ENCODE peak calls at places on chromosome 19, in five cellular contexts. X is ELF-1; O is activated CD4-positive, alpha-beta T cell treated with anti-CD3 and anti-CD28 coated beads, Interleukin-2, amount 50 U/mL, for 1 hour; G is endothelial cell; W is RPMI7951. M is an unnamed sample.

GRCh38 chr19:1259873-1260748 is 9.0 kb upstream of the CIRBP start:
- DNase-seq in G (no peak), O (peak), W (peak), X (no peak), M (no peak)

GRCh38 chr19:29287061-29287460 is 74.1 kb upstream of the UQCRFS1 start:
- DNase-seq in W (peak), O (no peak), G (no peak), X (no peak), M (no peak)

GRCh38 chr19:44657211-44657921 is 13.7 kb downstream of the PVR start:
- DNase-seq in G (peak), W (peak), O (peak), X (peak), M (peak)

GRCh38 chr19:23917856-23918255 is 3.2 kb downstream of the ZNF726 start:
- DNase-seq in G (no peak), O (no peak), X (peak), W (no peak), M (no peak)

GRCh38 chr19:42424345-42424707 is 2.9 kb downstream of the LIPE start:
- DNase-seq in O (no peak), G (no peak), X (peak), W (no peak), M (no peak)

GRCh38 chr19:38617764-38618589 is at the start of gene MAP4K1:
- DNase-seq in W (no peak), O (peak), X (peak), G (no peak), M (peak)

GRCh38 chr19:34793562-34793961 is 20.5 kb upstream of the ZNF599 start:
- DNase-seq in G (no peak), O (no peak), W (peak), X (no peak), M (no peak)

GRCh38 chr19:19207637-19208582 is 3.8 kb upstream of the NCAN start:
- DNase-seq in X (no peak), O (no peak), G (no peak), W (no peak), M (no peak)

GRCh38 chr19:44623080-44623479 is 9.7 kb downstream of the IGSF23 start:
- DNase-seq in O (no peak), X (no peak), G (peak), W (peak), M (no peak)

GRCh38 chr19:782195-783043 is 14.8 kb upstream of the PTBP1 start:
- DNase-seq in W (peak), O (no peak), G (peak), X (peak), M (no peak)

GRCh38 chr19:18229915-18230314 is 3.7 kb upstream of the PDE4C start:
- DNase-seq in X (no peak), W (no peak), O (no peak), G (no peak), M (no peak)

GRCh38 chr19:40365010-40365409 is 16.5 kb downstream of the PLD3 start:
- DNase-seq in O (no peak), G (no peak), X (no peak), W (no peak), M (no peak)

GRCh38 chr19:34403784-34404108 is 453 bp upstream of the PDCD2L start:
- DNase-seq in G (no peak), W (no peak), X (no peak), O (no peak), M (no peak)

GRCh38 chr19:29759359-29759758 is 44.3 kb upstream of the C19orf12 start:
- DNase-seq in W (no peak), G (no peak), O (no peak), X (no peak), M (no peak)

GRCh38 chr19:13262450-13262849 is 112.2 kb downstream of the IER2 start:
- DNase-seq in O (no peak), W (peak), G (no peak), X (no peak), M (no peak)

GRCh38 chr19:7544626-7545025 is 9.1 kb downstream of the PNPLA6 start:
- DNase-seq in W (no peak), O (no peak), G (no peak), X (no peak), M (no peak)

GRCh38 chr19:13156968-13157882 is 7.0 kb downstream of the IER2 start:
- DNase-seq in G (no peak), X (no peak), W (peak), O (no peak), M (no peak)

GRCh38 chr19:52689804-52690394 is 44.9 kb downstream of the ZNF611 start:
- DNase-seq in W (no peak), O (peak), G (peak), X (peak), M (peak)

GRCh38 chr19:38686530-38686888 is 39.1 kb downstream of the ACTN4 start:
- DNase-seq in X (no peak), W (no peak), O (peak), G (no peak), M (no peak)

GRCh38 chr19:14146789-14147216 is 10.4 kb upstream of the ASF1B start:
- DNase-seq in G (no peak), O (no peak), X (no peak), W (peak), M (no peak)

GRCh38 chr19:55005684-55006488 is 32.2 kb downstream of the GP6 start:
- DNase-seq in W (peak), X (peak), G (no peak), O (peak), M (peak)

GRCh38 chr19:8585894-8586750 is 8.9 kb upstream of the MYO1F start:
- DNase-seq in W (peak), G (peak), X (peak), O (peak), M (peak)

GRCh38 chr19:11408591-11408990 is 10.5 kb downstream of the RGL3 start:
- DNase-seq in X (no peak), W (no peak), O (no peak), G (no peak), M (no peak)

GRCh38 chr19:6660930-6661329 is 9.0 kb downstream of the TNFSF14 start:
- DNase-seq in X (peak), G (no peak), O (no peak), W (no peak), M (no peak)

GRCh38 chr19:917323-918151 is at the start of gene KISS1R:
- DNase-seq in X (peak), G (no peak), O (peak), W (no peak), M (no peak)

GRCh38 chr19:45779231-45780145 is 2.8 kb downstream of the DMPK start:
- DNase-seq in X (peak), O (peak), G (peak), W (no peak), M (peak)

GRCh38 chr19:14343286-14343685 is 38.0 kb upstream of the ADGRE5 start:
- DNase-seq in G (no peak), O (no peak), W (no peak), X (no peak), M (no peak)

GRCh38 chr19:55685776-55686175 is 10.8 kb downstream of the EPN1 start:
- DNase-seq in X (no peak), O (no peak), W (no peak), G (no peak), M (no peak)

M was measured in GM19239.